ENCODE peak calls at places on chromosomes 16 and 17, in seven cellular contexts. M is HCT116, P is HL-60, X is heart left ventricle, F is neuronal stem cell, Y is A673, W is gastrocnemius medialis. G is an unnamed sample.

GRCh38 chr16:88519240-88519639 is 51.0 kb upstream of the ZC3H18 start:
- DNase-seq in M (no peak), P (no peak), X (no peak), F (no peak), Y (no peak), W (no peak), G (no peak)

GRCh38 chr17:75260679-75261335 is 599 bp downstream of the GGA3 start:
- DNase-seq in M (no peak), P (no peak), X (no peak), F (no peak), Y (no peak), W (no peak), G (no peak)

GRCh38 chr17:27529230-27529796 is 73.1 kb downstream of the KSR1 start:
- DNase-seq in M (no peak), P (peak; percentile 89), X (no peak), F (no peak), Y (peak; percentile 59), W (no peak), G (peak; percentile 54)

GRCh38 chr17:9529033-9529748 is 46.4 kb downstream of the STX8 start:
- DNase-seq in M (no peak), P (no peak), X (no peak), F (no peak), Y (peak; percentile 33), W (no peak), G (no peak)

GRCh38 chr16:11079657-11080187 is 135.4 kb downstream of the CLEC16A start:
- DNase-seq in M (no peak), P (no peak), X (no peak), F (no peak), Y (peak; percentile 81), W (no peak), G (peak; percentile 50)

GRCh38 chr16:67750466-67750865 is 31.4 kb upstream of the GFOD2 start:
- DNase-seq in M (no peak), P (no peak), X (no peak), F (no peak), Y (no peak), W (no peak), G (no peak)

GRCh38 chr17:28404812-28405570 is 1.0 kb downstream of the SLC46A1 start:
- DNase-seq in M (no peak), P (no peak), X (no peak), F (no peak), Y (no peak), W (no peak), G (no peak)

GRCh38 chr16:70743791-70744190 is 57.2 kb downstream of the VAC14 start:
- DNase-seq in M (no peak), P (no peak), X (no peak), F (no peak), Y (no peak), W (no peak), G (no peak)

GRCh38 chr17:46832945-46833839 is 14.7 kb upstream of the WNT3 start:
- DNase-seq in M (no peak), P (no peak), X (no peak), F (no peak), Y (no peak), W (no peak), G (no peak)

GRCh38 chr16:82260212-82260795 is 90.3 kb upstream of the MPHOSPH6 start:
- DNase-seq in M (no peak), P (no peak), X (no peak), F (no peak), Y (peak; percentile 60), W (no peak), G (no peak)

GRCh38 chr17:63998721-63999679 is 849 bp downstream of the PRR29 start:
- DNase-seq in M (no peak), P (no peak), X (peak; percentile 60), F (no peak), Y (no peak), W (no peak), G (no peak)

GRCh38 chr16:23557779-23558330 is 328 bp downstream of the UBFD1 start:
- DNase-seq in M (no peak), P (no peak), X (no peak), F (no peak), Y (no peak), W (peak; percentile 21), G (no peak)

GRCh38 chr17:28315846-28316705 is 2.9 kb upstream of the TMEM97 start:
- DNase-seq in M (no peak), P (no peak), X (no peak), F (no peak), Y (no peak), W (no peak), G (no peak)

DNA sequence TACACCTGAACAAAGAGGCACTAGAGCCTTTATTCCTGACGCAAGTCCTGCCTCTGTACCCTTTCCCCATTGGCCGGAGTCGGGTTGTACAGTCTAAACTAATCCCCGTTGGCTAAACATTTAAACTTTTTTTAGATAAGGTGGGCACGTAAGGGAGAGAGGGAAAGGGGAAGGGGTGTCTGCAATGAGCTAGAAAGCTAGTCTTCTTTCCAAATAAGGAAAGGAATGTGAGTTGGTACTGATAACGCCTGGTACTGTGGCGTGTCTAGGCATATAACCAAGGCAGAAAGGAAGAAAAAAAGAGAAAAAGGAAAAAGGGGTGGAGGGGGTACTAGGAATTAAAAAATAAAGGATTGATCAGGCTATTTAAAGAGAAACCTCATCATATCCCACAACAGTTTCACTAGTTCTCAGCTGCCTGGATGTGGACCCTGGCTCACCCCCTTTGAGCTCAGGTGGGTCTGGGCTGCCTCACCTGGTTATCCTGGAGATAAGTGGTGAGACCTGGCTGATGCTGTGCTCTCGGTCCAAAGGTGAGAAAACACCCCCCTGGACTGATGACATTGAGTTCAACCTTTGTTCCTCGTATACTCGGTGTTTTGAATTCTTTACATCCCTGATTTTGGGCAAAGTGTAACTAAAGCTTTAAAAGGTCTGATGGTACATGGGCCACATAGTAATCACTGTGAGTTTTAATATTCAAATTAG is 90.9 kb upstream of the EEF2KMT start:
- DNase-seq in M (no peak), P (no peak), X (no peak), F (no peak), Y (no peak), W (no peak), G (no peak)
- H3K4me3 ChIP-seq in M (no peak overlapping the region), P (no peak overlapping the region), X (no peak overlapping the region), F (no peak overlapping the region), Y (no peak overlapping the region), W (no peak overlapping the region), G (no peak overlapping the region)

DNA sequence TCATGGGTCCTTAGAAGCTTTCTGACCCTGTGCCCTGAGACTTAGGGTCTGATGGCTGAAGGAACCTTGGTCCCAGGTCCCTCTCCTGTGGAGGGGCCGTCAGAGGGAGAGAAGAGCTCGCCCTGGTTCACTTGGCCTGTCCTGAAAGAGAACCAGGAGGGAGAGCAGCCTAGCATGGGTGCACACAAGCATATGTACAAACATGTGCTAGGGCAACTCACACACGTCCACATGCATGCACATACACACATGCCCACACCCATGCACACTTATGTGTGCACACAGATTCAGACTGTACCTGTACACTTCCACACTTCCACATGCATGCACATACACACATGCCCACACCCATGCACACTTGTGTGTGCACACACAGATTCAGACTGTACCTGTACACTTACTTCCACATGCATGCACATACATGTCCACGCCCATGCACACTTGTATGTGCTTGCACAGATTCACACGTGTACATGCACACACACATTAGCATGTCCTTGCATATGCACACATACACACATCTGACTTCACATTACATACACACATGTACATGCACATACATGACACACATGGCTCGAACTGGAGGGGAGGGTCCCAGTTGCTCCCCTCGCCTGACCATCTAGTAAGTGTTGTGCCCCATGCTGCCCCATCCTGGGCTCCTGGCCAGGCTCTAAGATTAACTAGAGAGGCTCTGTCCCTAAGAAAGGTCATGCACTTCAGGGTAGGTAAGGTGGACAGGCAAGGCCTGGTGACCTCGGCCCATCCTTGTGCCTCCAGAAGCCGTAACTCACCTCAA is 122.0 kb downstream of the METRNL start:
- DNase-seq in M (no peak), P (no peak), X (no peak), F (no peak), Y (no peak), W (peak; percentile 1), G (no peak)
- H3K27ac ChIP-seq in M (no peak overlapping the region), P (peak overlapping the region; percentile 94), X (peak overlapping the region; percentile 98), F (no peak overlapping the region), Y (no peak overlapping the region), W (peak overlapping the region; percentile 69), G (no peak overlapping the region)

GRCh38 chr16:53413864-53414263 is 20.4 kb upstream of the RBL2 start:
- DNase-seq in M (no peak), P (no peak), X (peak; percentile 14), F (no peak), Y (no peak), W (no peak), G (no peak)

GRCh38 chr16:53417976-53418375 is 16.3 kb upstream of the RBL2 start:
- DNase-seq in M (no peak), P (no peak), X (no peak), F (no peak), Y (no peak), W (no peak), G (no peak)

GRCh38 chr16:53414381-53414780 is 19.9 kb upstream of the RBL2 start:
- DNase-seq in M (no peak), P (no peak), X (no peak), F (no peak), Y (no peak), W (no peak), G (no peak)

GRCh38 chr16:53417011-53417410 is 17.3 kb upstream of the RBL2 start:
- DNase-seq in M (no peak), P (no peak), X (no peak), F (no peak), Y (no peak), W (no peak), G (no peak)

GRCh38 chr16:53415504-53415903 is 18.8 kb upstream of the RBL2 start:
- DNase-seq in M (no peak), P (no peak), X (no peak), F (no peak), Y (peak; percentile 65), W (no peak), G (no peak)
- H3K4me3 ChIP-seq in M (no peak overlapping the region), P (no peak overlapping the region), X (no peak overlapping the region), F (no peak overlapping the region), Y (peak overlapping the region; percentile 14), W (no peak overlapping the region), G (no peak overlapping the region)

GRCh38 chr17:77916771-77917481 is 41.6 kb upstream of the TNRC6C start:
- DNase-seq in M (no peak), P (peak; percentile 27), X (no peak), F (no peak), Y (no peak), W (no peak), G (no peak)
- H3K27ac ChIP-seq in M (no peak overlapping the region), P (no peak overlapping the region), X (no peak overlapping the region), F (no peak overlapping the region), Y (no peak overlapping the region), W (no peak overlapping the region), G (no peak overlapping the region)

GRCh38 chr16:66127459-66128362 is 238.8 kb upstream of the CDH5 start:
- DNase-seq in M (no peak), P (no peak), X (no peak), F (no peak), Y (no peak), W (no peak), G (no peak)
- H3K4me3 ChIP-seq in M (no peak overlapping the region), P (no peak overlapping the region), X (no peak overlapping the region), F (no peak overlapping the region), Y (no peak overlapping the region), W (no peak overlapping the region), G (no peak overlapping the region)